ENCODE peak calls at places on chromosome 19, in four cellular contexts. P is cardiac muscle cell, K is body of pancreas, N is heart left ventricle. Z is an unnamed sample. For H3K9me3, the result is how much of the 10 kb centered on the place peaks cover.

GRCh38 chr19:53537126-53537522 is 821 bp upstream of the ZNF331 start:
- DNase-seq in P (no peak), N (no peak), K (no peak), Z (no peak)

GRCh38 chr19:29084266-29084665 is 128.7 kb downstream of the UQCRFS1 start:
- DNase-seq in K (no peak), N (no peak), P (peak), Z (no peak)

GRCh38 chr19:53947624-53948023 is 15.1 kb upstream of the CACNG8 start:
- DNase-seq in K (no peak), P (peak), N (no peak), Z (no peak)

GRCh38 chr19:33388817-33389573 is 15.5 kb downstream of the CEBPG start:
- DNase-seq in P (no peak), N (no peak), K (peak), Z (no peak)

GRCh38 chr19:2248136-2249009 is 750 bp upstream of the AMH start:
- DNase-seq in P (no peak), K (no peak), N (no peak), Z (no peak)

GRCh38 chr19:49543032-49543431 is 15.2 kb downstream of the RCN3 start:
- DNase-seq in N (no peak), P (no peak), K (no peak), Z (no peak)

GRCh38 chr19:49057636-49058234 is at the start of gene CGB7:
- DNase-seq in P (peak), N (peak), K (peak), Z (peak)

GRCh38 chr19:518292-519231 is 11.3 kb downstream of the TPGS1 start:
- DNase-seq in K (no peak), N (no peak), P (peak), Z (peak)

GRCh38 chr19:38557205-38557799 is 60.5 kb downstream of the MAP4K1 start:
- DNase-seq in N (no peak), K (no peak), P (no peak), Z (peak)

GRCh38 chr19:16420781-16421386 is 50.9 kb downstream of the EPS15L1 start:
- DNase-seq in P (no peak), N (peak), K (no peak), Z (no peak)

GRCh38 chr19:17114414-17114831 is 38.8 kb downstream of the MYO9B start:
- DNase-seq in N (no peak), K (no peak), P (no peak), Z (no peak)

GRCh38 chr19:32339988-32340874 is 5.2 kb upstream of the ZNF507 start:
- DNase-seq in P (peak), K (peak), N (peak), Z (peak)

GRCh38 chr19:18939922-18940775 is 868 bp downstream of the HOMER3 start:
- DNase-seq in K (peak), P (peak), N (peak), Z (no peak)

GRCh38 chr19:23286477-23286876 is 36.3 kb upstream of the ZNF724 start:
- DNase-seq in N (no peak), K (no peak), P (no peak), Z (no peak)

GRCh38 chr19:16449330-16449961 is 22.3 kb downstream of the EPS15L1 start:
- DNase-seq in P (no peak), K (no peak), N (no peak), Z (peak)

GRCh38 chr19:35090795-35091214 is 24.8 kb upstream of the FXYD3 start:
- DNase-seq in P (no peak), N (no peak), K (peak), Z (no peak)

GRCh38 chr19:19381007-19381926 is 24.2 kb upstream of the GATAD2A start:
- DNase-seq in N (no peak), K (peak), P (no peak), Z (no peak)

GRCh38 chr19:23075031-23075733 is 41.6 kb upstream of the ZNF730 start:
- DNase-seq in K (peak), P (peak), N (peak), Z (peak)

GRCh38 chr19:45681391-45682015 is 10.2 kb downstream of the SNRPD2 start:
- DNase-seq in K (peak), P (peak), N (peak), Z (peak)

GRCh38 chr19:57642396-57643046 is 9.6 kb downstream of the ZNF211 start:
- DNase-seq in P (no peak), N (no peak), K (no peak), Z (no peak)

GRCh38 chr19:57648336-57649003 is 15.5 kb downstream of the ZNF211 start:
- DNase-seq in N (no peak), K (no peak), P (no peak), Z (no peak)

GRCh38 chr19:57641715-57642234 is 8.8 kb downstream of the ZNF211 start:
- DNase-seq in N (no peak), K (no peak), P (no peak), Z (no peak)

GRCh38 chr19:57643734-57644133 is 10.8 kb downstream of the ZNF211 start:
- DNase-seq in K (no peak), N (no peak), P (no peak), Z (no peak)
- H3K9me3 ChIP-seq in K (under half), N (under half), P (under half), Z (under half)

DNA sequence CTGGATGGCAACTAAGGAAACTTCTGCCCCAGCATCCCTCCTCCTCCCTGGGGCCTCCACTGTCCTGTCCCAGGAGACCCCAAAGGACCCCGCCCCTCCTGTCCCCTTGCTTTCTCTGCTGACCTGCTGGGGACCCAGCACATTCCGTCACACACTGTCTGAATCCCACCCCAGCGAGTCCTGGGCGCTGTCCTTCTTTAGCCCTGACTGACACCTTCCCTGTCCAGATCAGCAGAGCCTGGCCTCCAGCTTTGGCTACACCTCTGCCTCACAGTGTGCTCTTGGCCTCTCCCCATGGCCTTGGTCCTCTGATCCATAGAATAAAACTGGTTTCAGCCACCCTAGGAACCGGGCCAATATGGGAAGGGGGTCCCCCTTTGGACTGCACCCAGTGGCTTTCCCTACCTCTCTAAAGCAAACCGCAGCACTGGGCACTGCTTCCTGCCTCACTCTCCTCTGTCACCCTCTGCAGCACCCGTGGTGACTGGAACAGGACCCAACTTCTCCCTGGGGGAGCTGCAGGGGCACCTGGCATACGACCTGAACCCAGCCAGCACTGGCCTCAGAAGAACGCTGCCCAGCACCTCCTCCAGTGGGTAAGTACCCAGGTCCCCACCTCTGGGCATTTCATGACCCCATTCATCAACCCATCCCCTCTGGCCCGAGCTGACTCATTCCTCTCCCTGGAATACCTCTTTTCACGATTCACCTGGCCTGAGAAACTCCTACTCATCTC is 46.4 kb downstream of the SMIM24 start:
- DNase-seq in P (no peak), N (no peak), K (no peak), Z (no peak)
- H3K9me3 ChIP-seq in P (under half), N (under half), K (under half), Z (under half)

DNA sequence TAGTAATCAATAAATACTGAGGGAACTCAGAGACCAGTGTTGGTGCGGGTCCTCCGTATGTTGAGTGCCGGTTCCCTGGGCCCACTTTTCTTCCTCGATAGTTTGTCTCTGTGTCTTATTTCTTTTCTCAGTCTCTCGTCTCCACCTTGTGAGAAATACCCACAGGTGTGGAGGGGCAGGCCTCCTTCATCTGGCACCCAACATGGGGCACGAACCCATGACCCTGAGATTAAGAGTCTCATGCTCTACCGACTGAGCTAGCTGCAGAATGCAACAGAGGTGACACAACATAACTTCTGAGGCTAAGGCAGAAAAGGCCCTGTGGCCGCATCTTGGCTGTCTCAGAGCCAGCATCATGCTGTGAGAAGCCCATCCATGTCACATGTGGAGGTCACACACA is 5.3 kb upstream of the ZNF613 start:
- DNase-seq in P (no peak), N (no peak), K (no peak), Z (no peak)
- H3K9me3 ChIP-seq in P (under half), N (half or more), K (under half), Z (under half)

GRCh38 chr19:36638862-36639510 is 27.7 kb downstream of the ZNF461 start:
- DNase-seq in K (no peak), N (no peak), P (peak), Z (no peak)

DNA sequence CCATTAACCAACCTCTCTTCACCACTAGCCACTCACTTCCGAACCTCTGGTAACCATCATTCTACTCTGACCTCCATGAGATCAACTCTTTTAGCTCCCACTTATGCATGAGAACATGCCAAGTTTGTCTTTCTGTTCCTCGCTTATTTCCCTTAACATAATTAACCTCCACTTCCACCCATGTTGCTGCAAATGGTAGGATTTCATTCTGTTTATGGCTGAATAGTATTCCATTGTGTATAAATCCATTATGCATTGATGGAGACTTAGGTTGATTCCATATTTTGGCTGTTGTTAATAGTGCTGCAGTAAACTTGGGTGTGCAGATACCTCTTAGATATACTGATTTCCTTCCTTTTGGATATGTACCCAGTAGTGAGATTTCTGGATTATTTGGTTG is 30.2 kb downstream of the ZNF382 start:
- DNase-seq in N (no peak), P (no peak), K (no peak), Z (no peak)
- H3K9me3 ChIP-seq in N (half or more), P (under half), K (under half), Z (under half)

Z was measured in small intestine.